ENCODE peak calls at places on chromosomes 7 and 10, in ten cellular contexts. A, M, N, L, C, Q, V, Y, P and T are unnamed samples.

GRCh38 chr7:122316467-122317394 is 12.2 kb upstream of the FEZF1 start:
- DNase-seq in A (no peak), M (no peak), N (no peak), L (no peak), C (no peak), Q (no peak), V (no peak), Y (no peak), P (no peak), T (no peak)

GRCh38 chr10:124725791-124726190 is 18.4 kb downstream of the FAM53B start:
- DNase-seq in A (no peak), M (no peak), N (peak), L (no peak), C (no peak), Q (no peak), V (no peak), Y (no peak), P (no peak), T (no peak)

GRCh38 chr10:79178614-79179403 is 110.0 kb downstream of the ZMIZ1 start:
- DNase-seq in A (no peak), M (no peak), N (no peak), L (peak), C (no peak), Q (peak), V (no peak), Y (no peak), P (peak), T (peak)

GRCh38 chr10:28959850-28960501 is 282.7 kb downstream of the BAMBI start:
- DNase-seq in A (no peak), M (no peak), N (no peak), L (no peak), C (no peak), Q (no peak), V (no peak), Y (no peak), P (no peak), T (no peak)

GRCh38 chr10:28087675-28088351 is 88.9 kb upstream of the ODAD2 start:
- DNase-seq in A (no peak), M (no peak), N (no peak), L (peak), C (no peak), Q (no peak), V (no peak), Y (no peak), P (peak), T (no peak)

GRCh38 chr7:42234736-42235135 is 2.3 kb downstream of the GLI3 start:
- DNase-seq in A (no peak), M (no peak), N (no peak), L (no peak), C (no peak), Q (no peak), V (no peak), Y (no peak), P (no peak), T (no peak)

GRCh38 chr7:33824911-33825459 is 80.4 kb upstream of the BMPER start:
- DNase-seq in A (no peak), M (no peak), N (no peak), L (peak), C (no peak), Q (no peak), V (no peak), Y (no peak), P (no peak), T (no peak)

GRCh38 chr10:86261933-86262665 is 104.5 kb downstream of the GRID1 start:
- DNase-seq in A (no peak), M (no peak), N (peak), L (peak), C (peak), Q (no peak), V (peak), Y (no peak), P (no peak), T (peak)

GRCh38 chr7:73879977-73880681 is 19.2 kb downstream of the TMEM270 start:
- DNase-seq in A (no peak), M (no peak), N (peak), L (no peak), C (no peak), Q (no peak), V (no peak), Y (peak), P (no peak), T (no peak)

GRCh38 chr10:13528138-13528874 is 508 bp downstream of the BEND7 start:
- DNase-seq in A (no peak), M (no peak), N (no peak), L (no peak), C (peak), Q (peak), V (no peak), Y (no peak), P (no peak), T (peak)